ENCODE peak calls at places on chromosomes 12 and 14, in ten cellular contexts. Y, I, V, G, K, T, B, N, R and L are unnamed samples.

GRCh38 chr12:24539646-24540045 is 409.3 kb downstream of the BCAT1 start:
- DNase-seq in Y (no peak), I (no peak), V (no peak), G (no peak), K (no peak), T (no peak), B (no peak), N (no peak), R (no peak), L (no peak)

GRCh38 chr12:68223067-68223747 is 2.4 kb downstream of the IL26 start:
- DNase-seq in Y (peak), I (peak), V (peak), G (peak), K (peak), T (peak), B (peak), N (peak), R (peak), L (peak)

GRCh38 chr14:67228325-67228984 is 12.8 kb upstream of the PALS1 start:
- DNase-seq in Y (no peak), I (no peak), V (no peak), G (no peak), K (no peak), T (no peak), B (no peak), N (no peak), R (no peak), L (no peak)

GRCh38 chr14:50785506-50786063 is 45.4 kb downstream of the NIN start:
- DNase-seq in Y (no peak), I (no peak), V (no peak), G (no peak), K (no peak), T (no peak), B (no peak), N (no peak), R (no peak), L (no peak)

GRCh38 chr14:69354383-69355154 is 43.5 kb downstream of the ERH start:
- DNase-seq in Y (no peak), I (no peak), V (peak), G (no peak), K (peak), T (no peak), B (no peak), N (peak), R (no peak), L (no peak)

GRCh38 chr12:101877816-101878811 is 734 bp downstream of the DRAM1 start:
- DNase-seq in Y (no peak), I (no peak), V (no peak), G (no peak), K (no peak), T (peak), B (peak), N (no peak), R (peak), L (no peak)

GRCh38 chr14:94421316-94421715 is 31.3 kb downstream of the SERPINA11 start:
- DNase-seq in Y (no peak), I (no peak), V (no peak), G (no peak), K (no peak), T (peak), B (no peak), N (no peak), R (no peak), L (no peak)

GRCh38 chr12:50166776-50167025 is 468 bp downstream of the CERS5 start:
- DNase-seq in Y (peak), I (no peak), V (peak), G (peak), K (peak), T (no peak), B (no peak), N (peak), R (no peak), L (no peak)

GRCh38 chr12:84891106-84891838 is 21.3 kb downstream of the SLC6A15 start:
- DNase-seq in Y (no peak), I (no peak), V (no peak), G (no peak), K (no peak), T (no peak), B (no peak), N (no peak), R (no peak), L (no peak)

GRCh38 chr12:22527999-22528398 is 16.3 kb downstream of the C2CD5 start:
- DNase-seq in Y (no peak), I (no peak), V (no peak), G (no peak), K (no peak), T (no peak), B (no peak), N (no peak), R (no peak), L (no peak)

GRCh38 chr12:71838661-71839060 is 898 bp upstream of the TBC1D15 start:
- DNase-seq in Y (no peak), I (no peak), V (no peak), G (no peak), K (no peak), T (no peak), B (no peak), N (no peak), R (no peak), L (no peak)

GRCh38 chr12:3777206-3777809 is 24.4 kb upstream of the CRACR2A start:
- DNase-seq in Y (peak), I (no peak), V (no peak), G (no peak), K (no peak), T (peak), B (peak), N (no peak), R (peak), L (no peak)